ENCODE peak calls at places on chromosomes 1 and 21, in nine cellular contexts. R is activated T-cell treated with anti-CD3 and anti-CD28 coated beads for 1 hour; K is MM.1S; Q is stimulated activated CD8-positive, alpha-beta memory T cell treated with anti-CD3 and anti-CD28 coated beads, Interleukin-12 subunit alpha, Interleukin-12 subunit beta, amount 100 ng/mL, for 1 hour; F is MCF 10A; C is CD8-positive, alpha-beta memory T cell; G is anterior cingulate cortex; O is iPS-NIHi11; P is right cardiac atrium. D is an unnamed sample.

GRCh38 chr1:226100436-226101347 is 38.2 kb downstream of the H3-3A start:
- DNase-seq in Q (peak), F (no peak), R (peak), P (peak), O (peak), G (no peak), K (peak), C (peak), D (peak)

GRCh38 chr1:174519845-174520244 is 72.1 kb downstream of the GPR52 start:
- DNase-seq in C (no peak), K (no peak), Q (no peak), R (no peak), O (no peak), F (no peak), G (no peak), P (peak), D (peak)

GRCh38 chr1:43294761-43295160 is 6.0 kb upstream of the TIE1 start:
- DNase-seq in R (no peak), F (no peak), Q (no peak), C (no peak), P (peak), K (no peak), G (no peak), O (no peak), D (no peak)

GRCh38 chr1:17010601-17011438 is 908 bp downstream of the ATP13A2 start:
- DNase-seq in R (peak), O (no peak), P (peak), G (no peak), K (no peak), C (peak), Q (no peak), F (peak), D (peak)

GRCh38 chr1:233261615-233262168 is 33.8 kb downstream of the PCNX2 start:
- DNase-seq in G (no peak), F (no peak), K (no peak), P (no peak), C (no peak), R (no peak), Q (no peak), O (no peak), D (no peak)

GRCh38 chr1:153081736-153082135 is 10.3 kb upstream of the SPRR2B start:
- DNase-seq in F (peak), Q (no peak), C (no peak), O (no peak), R (no peak), K (no peak), G (no peak), P (no peak), D (no peak)

GRCh38 chr21:45347048-45347711 is 57.8 kb upstream of the COL18A1 start:
- DNase-seq in C (no peak), F (no peak), K (no peak), P (peak), Q (no peak), R (no peak), O (no peak), G (no peak), D (no peak)

GRCh38 chr1:37449936-37450335 is 24.4 kb upstream of the ZC3H12A start:
- DNase-seq in P (no peak), K (no peak), G (no peak), C (no peak), Q (no peak), R (no peak), O (no peak), F (no peak), D (peak)

GRCh38 chr1:165235777-165236285 is 120.7 kb downstream of the LMX1A start:
- DNase-seq in G (peak), F (no peak), P (no peak), R (no peak), C (no peak), Q (no peak), O (peak), K (no peak), D (no peak)

GRCh38 chr1:179930867-179931266 is 23.7 kb upstream of the CEP350 start:
- DNase-seq in P (no peak), F (no peak), C (no peak), O (no peak), K (no peak), Q (no peak), R (no peak), G (no peak), D (no peak)

GRCh38 chr1:172112573-172112972 is 271.3 kb downstream of the DNM3 start:
- DNase-seq in R (no peak), P (no peak), C (no peak), G (no peak), F (no peak), K (no peak), Q (no peak), O (no peak), D (no peak)

GRCh38 chr1:37845049-37845646 is 14.2 kb downstream of the MTF1 start:
- DNase-seq in K (no peak), P (no peak), F (no peak), C (no peak), O (no peak), R (no peak), G (no peak), Q (no peak), D (no peak)

GRCh38 chr1:204513117-204513716 is 3.0 kb upstream of the MDM4 start:
- DNase-seq in O (no peak), C (peak), G (no peak), F (no peak), Q (peak), K (peak), P (peak), R (no peak), D (peak)

GRCh38 chr1:40842691-40843090 is 19.5 kb downstream of the CITED4 start:
- DNase-seq in R (no peak), G (no peak), F (no peak), P (no peak), Q (no peak), O (no peak), K (no peak), C (no peak), D (no peak)

GRCh38 chr21:39849014-39849655 is 18.1 kb upstream of the PCP4 start:
- DNase-seq in K (no peak), G (no peak), C (no peak), F (no peak), P (no peak), O (no peak), R (no peak), Q (no peak), D (no peak)

GRCh38 chr1:228152097-228152917 is 2.6 kb downstream of the GJC2 start:
- DNase-seq in O (no peak), P (peak), F (no peak), Q (no peak), R (no peak), K (no peak), C (peak), G (no peak), D (no peak)

GRCh38 chr1:86773331-86774288 is 69.2 kb downstream of the SH3GLB1 start:
- DNase-seq in K (no peak), Q (no peak), O (no peak), C (no peak), F (peak), P (no peak), R (no peak), G (no peak), D (peak)

GRCh38 chr1:182059936-182060335 is 1.6 kb downstream of the ZNF648 start:
- DNase-seq in C (no peak), O (no peak), P (no peak), G (no peak), F (no peak), R (no peak), Q (no peak), K (no peak), D (no peak)

GRCh38 chr1:186574951-186575747 is 105.1 kb downstream of the PTGS2 start:
- DNase-seq in Q (no peak), R (no peak), O (no peak), K (no peak), C (no peak), G (no peak), F (peak), P (no peak), D (no peak)

D was measured in OCI-LY7.